ENCODE peak calls at places on chromosomes 16 and 17, in ten cellular contexts. Y is fibroblast of lung; M is posterior vena cava; D is hepatic stellate cell; P is Karpas-422; T is right lobe of liver; I is AG09309; L is naive thymus-derived CD8-positive, alpha-beta T cell; W is hippocampal formation; F is activated gamma-delta T cell. V is an unnamed sample.

GRCh38 chr17:59804910-59805381 is 87.8 kb downstream of the TUBD1 start:
- DNase-seq in W (no peak), P (peak; percentile 75), M (no peak), T (no peak), L (no peak), F (no peak), Y (peak; percentile 40), I (no peak), D (no peak), V (no peak)

GRCh38 chr17:79612468-79613194 is 1.8 kb upstream of the RBFOX3 start:
- DNase-seq in P (peak; percentile 85), T (peak; percentile 44), D (peak; percentile 33), Y (peak; percentile 8), F (peak; percentile 25), I (no peak), L (no peak), M (no peak), W (no peak), V (peak; percentile 38)

GRCh38 chr17:61459968-61460718 is 7.9 kb downstream of the TBX4 start:
- DNase-seq in P (no peak), M (no peak), I (no peak), F (no peak), D (no peak), Y (no peak), L (peak; percentile 7), W (no peak), T (no peak), V (no peak)

GRCh38 chr17:17186051-17186450 is 20.1 kb downstream of the PLD6 start:
- DNase-seq in P (no peak), F (no peak), T (no peak), W (no peak), D (no peak), Y (peak; percentile 24), I (no peak), L (no peak), M (no peak), V (no peak)

GRCh38 chr17:746181-746580 is 5.9 kb downstream of the GEMIN4 start:
- DNase-seq in Y (no peak), T (no peak), M (peak; percentile 42), W (no peak), F (no peak), D (no peak), L (no peak), P (no peak), I (no peak), V (no peak)

GRCh38 chr16:3654249-3654991 is at the start of gene DNASE1:
- DNase-seq in I (peak; percentile 7), W (peak; percentile 16), P (peak; percentile 90), F (no peak), L (peak; percentile 44), M (peak; percentile 83), D (peak; percentile 70), T (peak; percentile 55), Y (peak; percentile 44), V (peak; percentile 50)

GRCh38 chr17:14575349-14575966 is 274.6 kb downstream of the HS3ST3B1 start:
- DNase-seq in L (no peak), D (no peak), F (no peak), T (no peak), M (no peak), I (peak; percentile 18), W (no peak), P (no peak), Y (no peak), V (no peak)

GRCh38 chr17:50192116-50192872 is 9.1 kb downstream of the COL1A1 start:
- DNase-seq in P (no peak), F (no peak), T (no peak), M (no peak), Y (peak; percentile 37), D (no peak), I (no peak), W (no peak), L (no peak), V (no peak)

GRCh38 chr17:7632492-7632894 is 2.6 kb downstream of the SHBG start:
- DNase-seq in M (no peak), T (no peak), I (no peak), L (no peak), P (peak; percentile 91), D (peak; percentile 75), W (no peak), Y (peak; percentile 36), F (no peak), V (no peak)

GRCh38 chr17:65205655-65206054 is 68.5 kb downstream of the RGS9 start:
- DNase-seq in D (no peak), L (no peak), F (no peak), M (no peak), P (no peak), T (no peak), Y (no peak), I (no peak), W (no peak), V (no peak)

GRCh38 chr17:63685021-63685420 is 14.9 kb downstream of the LIMD2 start:
- DNase-seq in M (no peak), P (no peak), I (no peak), L (no peak), T (no peak), F (no peak), D (no peak), Y (peak; percentile 13), W (peak; percentile 26), V (no peak)

GRCh38 chr17:68302066-68302564 is 10.8 kb downstream of the ARSG start:
- DNase-seq in Y (peak; percentile 59), T (no peak), P (no peak), M (no peak), D (no peak), L (no peak), W (no peak), F (no peak), I (no peak), V (no peak)

GRCh38 chr16:86011532-86011931 is 112.6 kb downstream of the IRF8 start:
- DNase-seq in F (no peak), Y (no peak), D (no peak), I (no peak), W (no peak), P (peak; percentile 69), T (no peak), M (peak; percentile 31), L (no peak), V (no peak)

GRCh38 chr16:57042157-57043111 is 49.9 kb upstream of the CPNE2 start:
- DNase-seq in T (no peak), D (no peak), L (no peak), M (no peak), F (peak; percentile 40), W (no peak), Y (peak; percentile 69), P (peak; percentile 96), I (no peak), V (peak; percentile 74)

GRCh38 chr16:11409398-11409797 is 64.1 kb downstream of the RMI2 start:
- DNase-seq in D (no peak), M (no peak), Y (no peak), F (no peak), W (no peak), T (no peak), P (no peak), I (no peak), L (no peak), V (no peak)

GRCh38 chr17:77436058-77436442 is 295.3 kb downstream of the SEC14L1 start:
- DNase-seq in M (no peak), I (no peak), W (no peak), D (peak; percentile 71), T (no peak), F (no peak), Y (peak; percentile 55), P (no peak), L (no peak), V (no peak)

GRCh38 chr17:35568561-35568960 is 7.9 kb upstream of the SLFN14 start:
- DNase-seq in I (no peak), L (no peak), P (no peak), W (no peak), F (no peak), M (no peak), T (no peak), Y (peak; percentile 52), D (peak; percentile 56), V (no peak)